ENCODE peak calls at places on chromosomes 16 and 17, in nine cellular contexts. S is activated T-helper 1 cell treated with anti-CD3 and anti-CD28 coated beads, Interleukin-2, amount 50 U/mL, for 16 hours; V is H9; Q is heart right ventricle; Y is colonic mucosa; N is fibroblast of pulmonary artery; I is Daoy; E is NCI-H510A treated with DMSO at 0.1 percent for 48 hours; M is LoVo. Z is an unnamed sample.

GRCh38 chr17:17139972-17140589 is 66.1 kb downstream of the PLD6 start:
- DNase-seq in S (no peak), V (peak; percentile 64), Q (no peak), Y (no peak), N (no peak), I (peak; percentile 21), E (peak; percentile 72), M (no peak), Z (no peak)

GRCh38 chr17:49926886-49927285 is 42.1 kb upstream of the DLX4 start:
- DNase-seq in S (no peak), V (no peak), Q (peak; percentile 75), Y (no peak), N (peak; percentile 39), I (no peak), E (no peak), M (no peak), Z (no peak)

GRCh38 chr17:82804442-82805191 is 35.2 kb downstream of the ZNF750 start:
- DNase-seq in S (no peak), V (no peak), Q (peak; percentile 84), Y (peak; percentile 37), N (peak; percentile 68), I (no peak), E (peak; percentile 21), M (no peak), Z (no peak)

GRCh38 chr17:73455050-73455687 is 143.4 kb upstream of the CDC42EP4 start:
- DNase-seq in S (no peak), V (no peak), Q (no peak), Y (peak; percentile 40), N (no peak), I (peak; percentile 39), E (no peak), M (no peak), Z (no peak)

GRCh38 chr17:69581061-69581955 is 166.8 kb downstream of the MAP2K6 start:
- DNase-seq in S (no peak), V (peak; percentile 34), Q (no peak), Y (no peak), N (no peak), I (no peak), E (no peak), M (no peak), Z (no peak)

GRCh38 chr16:11796227-11797165 is 562 bp downstream of the ZC3H7A start:
- DNase-seq in S (no peak), V (peak; percentile 61), Q (peak; percentile 74), Y (peak; percentile 73), N (no peak), I (peak; percentile 37), E (no peak), M (peak; percentile 25), Z (peak; percentile 64)

GRCh38 chr17:61496957-61497653 is 44.9 kb downstream of the TBX4 start:
- DNase-seq in S (no peak), V (no peak), Q (no peak), Y (no peak), N (no peak), I (no peak), E (no peak), M (no peak), Z (no peak)

GRCh38 chr17:14016858-14017257 is 52.4 kb upstream of the COX10 start:
- DNase-seq in S (no peak), V (no peak), Q (no peak), Y (no peak), N (no peak), I (no peak), E (no peak), M (no peak), Z (no peak)

GRCh38 chr17:50935201-50936124 is 69.3 kb upstream of the TOB1 start:
- DNase-seq in S (no peak), V (no peak), Q (peak; percentile 68), Y (no peak), N (no peak), I (peak; percentile 77), E (no peak), M (peak; percentile 60), Z (no peak)

GRCh38 chr17:71828182-71828596 is 292.6 kb upstream of the SOX9 start:
- DNase-seq in S (no peak), V (peak; percentile 97), Q (no peak), Y (no peak), N (no peak), I (peak; percentile 88), E (no peak), M (no peak), Z (peak; percentile 98)

GRCh38 chr16:28163699-28164584 is 47.8 kb downstream of the XPO6 start:
- DNase-seq in S (no peak), V (no peak), Q (no peak), Y (no peak), N (peak; percentile 89), I (no peak), E (no peak), M (no peak), Z (no peak)

GRCh38 chr17:68497885-68498319 is 14.3 kb upstream of the PRKAR1A start:
- DNase-seq in S (no peak), V (no peak), Q (no peak), Y (peak; percentile 71), N (no peak), I (no peak), E (no peak), M (no peak), Z (no peak)

GRCh38 chr17:55654821-55655220 is 67.8 kb downstream of the TMEM100 start:
- DNase-seq in S (no peak), V (no peak), Q (no peak), Y (no peak), N (no peak), I (no peak), E (no peak), M (no peak), Z (no peak)

GRCh38 chr17:21149626-21150025 is 22.9 kb downstream of the DHRS7B start:
- DNase-seq in S (no peak), V (no peak), Q (no peak), Y (no peak), N (no peak), I (no peak), E (no peak), M (no peak), Z (no peak)

GRCh38 chr17:6153416-6153815 is 83.2 kb downstream of the WSCD1 start:
- DNase-seq in S (no peak), V (no peak), Q (no peak), Y (no peak), N (no peak), I (no peak), E (no peak), M (no peak), Z (no peak)

GRCh38 chr17:80687819-80688218 is 143.2 kb downstream of the RPTOR start:
- DNase-seq in S (no peak), V (no peak), Q (no peak), Y (no peak), N (no peak), I (no peak), E (no peak), M (no peak), Z (no peak)

GRCh38 chr16:67963325-67964321 is 4.8 kb downstream of the SLC12A4 start:
- DNase-seq in S (no peak), V (peak; percentile 69), Q (peak; percentile 60), Y (no peak), N (peak; percentile 15), I (no peak), E (no peak), M (no peak), Z (peak; percentile 78)

GRCh38 chr16:24523569-24523968 is 15.8 kb upstream of the RBBP6 start:
- DNase-seq in S (no peak), V (peak; percentile 33), Q (no peak), Y (no peak), N (no peak), I (no peak), E (no peak), M (no peak), Z (peak; percentile 74)

GRCh38 chr16:28304214-28304613 is 11.9 kb downstream of the SBK1 start:
- DNase-seq in S (no peak), V (peak; percentile 50), Q (peak; percentile 45), Y (no peak), N (peak; percentile 61), I (peak; percentile 46), E (no peak), M (peak; percentile 8), Z (peak; percentile 71)

GRCh38 chr16:68369697-68370096 is 58.9 kb downstream of the PRMT7 start:
- DNase-seq in S (no peak), V (no peak), Q (no peak), Y (no peak), N (no peak), I (no peak), E (no peak), M (no peak), Z (no peak)

GRCh38 chr16:23941963-23942564 is 106.3 kb downstream of the PRKCB start:
- DNase-seq in S (no peak), V (no peak), Q (no peak), Y (no peak), N (no peak), I (peak; percentile 42), E (no peak), M (no peak), Z (no peak)

GRCh38 chr17:32912218-32912897 is 15.6 kb upstream of the TMEM98 start:
- DNase-seq in S (no peak), V (peak; percentile 65), Q (peak; percentile 29), Y (peak; percentile 92), N (peak; percentile 75), I (peak; percentile 73), E (peak; percentile 59), M (peak; percentile 69), Z (peak; percentile 73)

GRCh38 chr16:57100445-57100844 is 8.1 kb downstream of the CPNE2 start:
- DNase-seq in S (no peak), V (no peak), Q (no peak), Y (no peak), N (no peak), I (no peak), E (no peak), M (no peak), Z (no peak)

GRCh38 chr17:72456026-72456569 is 335.3 kb downstream of the SOX9 start:
- DNase-seq in S (no peak), V (no peak), Q (no peak), Y (peak; percentile 84), N (peak; percentile 31), I (peak; percentile 75), E (no peak), M (peak; percentile 93), Z (no peak)

GRCh38 chr17:65231662-65232335 is 94.6 kb downstream of the RGS9 start:
- DNase-seq in S (no peak), V (peak; percentile 89), Q (no peak), Y (peak; percentile 69), N (peak; percentile 82), I (peak; percentile 78), E (peak; percentile 73), M (peak; percentile 80), Z (peak; percentile 84)

GRCh38 chr17:63433746-63434591 is 12.1 kb downstream of the CYB561 start:
- DNase-seq in S (no peak), V (no peak), Q (peak; percentile 80), Y (peak; percentile 57), N (peak; percentile 93), I (peak; percentile 91), E (no peak), M (no peak), Z (peak; percentile 42)

Z was measured in ELF-1.